ENCODE peak calls at places on chromosomes 4 and X, in six cellular contexts. K, M, J, S, Z and Y are unnamed samples.

GRCh38 chrX:119067023-119067739 is 5.6 kb upstream of the CT47C1 start:
- DNase-seq in K (peak), M (peak), J (peak), S (peak), Z (peak), Y (no peak)

GRCh38 chrX:53732797-53733196 is 46.3 kb upstream of the HUWE1 start:
- DNase-seq in K (no peak), M (no peak), J (no peak), S (no peak), Z (no peak), Y (no peak)

GRCh38 chrX:42976729-42977366 is 198.9 kb upstream of the PPP1R2C start:
- DNase-seq in K (no peak), M (no peak), J (no peak), S (no peak), Z (no peak), Y (no peak)

GRCh38 chr4:47839259-47839658 is 1.4 kb upstream of the CORIN start:
- DNase-seq in K (peak), M (peak), J (no peak), S (no peak), Z (peak), Y (no peak)

GRCh38 chrX:48782795-48783194 is 3.6 kb upstream of the GATA1 start:
- DNase-seq in K (no peak), M (no peak), J (no peak), S (no peak), Z (no peak), Y (no peak)

GRCh38 chrX:42694260-42694815 is 83.6 kb downstream of the PPP1R2C start:
- DNase-seq in K (no peak), M (no peak), J (no peak), S (no peak), Z (no peak), Y (no peak)

GRCh38 chr4:122480023-122480422 is 23.5 kb upstream of the IL2 start:
- DNase-seq in K (no peak), M (peak), J (no peak), S (no peak), Z (no peak), Y (no peak)

GRCh38 chr4:11428701-11429571 is at the start of gene HS3ST1:
- DNase-seq in K (peak), M (peak), J (peak), S (peak), Z (peak), Y (peak)

GRCh38 chrX:52359614-52360232 is 9.1 kb upstream of the XAGE2 start:
- DNase-seq in K (no peak), M (no peak), J (no peak), S (no peak), Z (no peak), Y (no peak)

GRCh38 chr4:141571368-141571767 is 65.0 kb upstream of the IL15 start:
- DNase-seq in K (no peak), M (peak), J (no peak), S (no peak), Z (no peak), Y (no peak)

GRCh38 chrX:81308086-81308852 is 106.4 kb downstream of the SH3BGRL start:
- DNase-seq in K (no peak), M (no peak), J (no peak), S (no peak), Z (no peak), Y (no peak)

GRCh38 chrX:45850775-45851433 is 650.2 kb upstream of the DIPK2B start:
- DNase-seq in K (no peak), M (peak), J (no peak), S (peak), Z (peak), Y (no peak)

GRCh38 chr4:58465031-58465430 is 1354.8 kb upstream of the IGFBP7 start:
- DNase-seq in K (no peak), M (no peak), J (no peak), S (no peak), Z (no peak), Y (no peak)

GRCh38 chr4:38322709-38323108 is 341.3 kb upstream of the KLF3 start:
- DNase-seq in K (no peak), M (peak), J (no peak), S (no peak), Z (no peak), Y (no peak)

GRCh38 chr4:173025131-173025530 is 143.5 kb upstream of the GALNT7 start:
- DNase-seq in K (peak), M (peak), J (peak), S (no peak), Z (peak), Y (no peak)

GRCh38 chr4:124459922-124460301 is 252.6 kb downstream of the ANKRD50 start:
- DNase-seq in K (no peak), M (no peak), J (no peak), S (no peak), Z (no peak), Y (no peak)

GRCh38 chrX:1249101-1249887 is 19.3 kb upstream of the CSF2RA start:
- DNase-seq in K (no peak), M (no peak), J (peak), S (peak), Z (peak), Y (no peak)

GRCh38 chrX:12986886-12987285 is 12.0 kb downstream of the TMSB4X start:
- DNase-seq in K (no peak), M (no peak), J (no peak), S (no peak), Z (no peak), Y (no peak)